ENCODE peak calls at places on chromosomes 11 and 22, in nine cellular contexts. One of them, this sample, is unnamed. For H3K36me3, the result is how much of the 10 kb centered on the place peaks cover.

GRCh38 chr11:128251140-128251539 is 336.2 kb downstream of the ETS1 start:
- DNase-seq in H1: no peak
- DNase-seq in GM23338: no peak
- DNase-seq in BE2C: no peak
- DNase-seq in neural progenitor cell: no peak
- DNase-seq in hepatocyte: no peak
- DNase-seq in left ventricle myocardium inferior: no peak
- DNase-seq in cardiac muscle cell: peak
- DNase-seq in PC-9: no peak
- DNase-seq in this sample: no peak

GRCh38 chr22:47847281-47847890 is 1084.9 kb downstream of the TBC1D22A start:
- DNase-seq in GM23338: no peak
- DNase-seq in neural progenitor cell: no peak
- DNase-seq in PC-9: no peak
- DNase-seq in BE2C: no peak
- DNase-seq in cardiac muscle cell: no peak
- DNase-seq in hepatocyte: no peak
- DNase-seq in left ventricle myocardium inferior: no peak
- DNase-seq in H1: no peak
- DNase-seq in this sample: no peak

GRCh38 chr11:32829680-32830412 is at the start of gene PRRG4:
- DNase-seq in H1: peak
- DNase-seq in cardiac muscle cell: peak
- DNase-seq in hepatocyte: peak
- DNase-seq in PC-9: peak
- DNase-seq in GM23338: peak
- DNase-seq in neural progenitor cell: peak
- DNase-seq in left ventricle myocardium inferior: peak
- DNase-seq in BE2C: peak
- DNase-seq in this sample: no peak

GRCh38 chr11:71505001-71505400 is 22.1 kb upstream of the KRTAP5-7 start:
- DNase-seq in GM23338: no peak
- DNase-seq in cardiac muscle cell: no peak
- DNase-seq in hepatocyte: no peak
- DNase-seq in BE2C: peak
- DNase-seq in left ventricle myocardium inferior: no peak
- DNase-seq in H1: no peak
- DNase-seq in neural progenitor cell: no peak
- DNase-seq in PC-9: peak
- DNase-seq in this sample: no peak

GRCh38 chr11:70650075-70650909 is 252.0 kb downstream of the CTTN start:
- DNase-seq in PC-9: peak
- DNase-seq in hepatocyte: peak
- DNase-seq in cardiac muscle cell: peak
- DNase-seq in BE2C: no peak
- DNase-seq in left ventricle myocardium inferior: peak
- DNase-seq in H1: peak
- DNase-seq in neural progenitor cell: peak
- DNase-seq in GM23338: peak
- DNase-seq in this sample: no peak

GRCh38 chr22:37569921-37570660 is 9.8 kb downstream of the LGALS2 start:
- DNase-seq in BE2C: no peak
- DNase-seq in PC-9: peak
- DNase-seq in cardiac muscle cell: no peak
- DNase-seq in H1: no peak
- DNase-seq in hepatocyte: peak
- DNase-seq in GM23338: peak
- DNase-seq in neural progenitor cell: no peak
- DNase-seq in left ventricle myocardium inferior: no peak
- DNase-seq in this sample: no peak

GRCh38 chr11:1640076-1640946 is 10.7 kb downstream of the KRTAP5-5 start:
- DNase-seq in neural progenitor cell: peak
- DNase-seq in cardiac muscle cell: peak
- DNase-seq in hepatocyte: peak
- DNase-seq in left ventricle myocardium inferior: no peak
- DNase-seq in H1: peak
- DNase-seq in GM23338: peak
- DNase-seq in BE2C: peak
- DNase-seq in PC-9: no peak
- DNase-seq in this sample: no peak

GRCh38 chr11:61446211-61446651 is 16.3 kb downstream of the SDHAF2 start:
- DNase-seq in BE2C: peak
- DNase-seq in GM23338: peak
- DNase-seq in left ventricle myocardium inferior: peak
- DNase-seq in PC-9: peak
- DNase-seq in hepatocyte: peak
- DNase-seq in cardiac muscle cell: peak
- DNase-seq in H1: peak
- DNase-seq in neural progenitor cell: peak
- DNase-seq in this sample: peak

GRCh38 chr11:45323598-45324249 is 37.6 kb upstream of the SYT13 start:
- DNase-seq in GM23338: no peak
- DNase-seq in neural progenitor cell: no peak
- DNase-seq in BE2C: no peak
- DNase-seq in hepatocyte: no peak
- DNase-seq in PC-9: no peak
- DNase-seq in left ventricle myocardium inferior: no peak
- DNase-seq in cardiac muscle cell: no peak
- DNase-seq in H1: peak
- DNase-seq in this sample: no peak
- TF ChIP-seq CTCF in GM23338: no peak
- TF ChIP-seq CTCF in neural progenitor cell: no peak
- TF ChIP-seq CTCF in BE2C: no peak
- TF ChIP-seq CTCF in hepatocyte: no peak
- TF ChIP-seq CTCF in PC-9: no peak
- TF ChIP-seq CTCF in left ventricle myocardium inferior: no peak
- TF ChIP-seq CTCF in cardiac muscle cell: no peak
- TF ChIP-seq CTCF in H1: no peak
- TF ChIP-seq CTCF in this sample: no peak

DNA sequence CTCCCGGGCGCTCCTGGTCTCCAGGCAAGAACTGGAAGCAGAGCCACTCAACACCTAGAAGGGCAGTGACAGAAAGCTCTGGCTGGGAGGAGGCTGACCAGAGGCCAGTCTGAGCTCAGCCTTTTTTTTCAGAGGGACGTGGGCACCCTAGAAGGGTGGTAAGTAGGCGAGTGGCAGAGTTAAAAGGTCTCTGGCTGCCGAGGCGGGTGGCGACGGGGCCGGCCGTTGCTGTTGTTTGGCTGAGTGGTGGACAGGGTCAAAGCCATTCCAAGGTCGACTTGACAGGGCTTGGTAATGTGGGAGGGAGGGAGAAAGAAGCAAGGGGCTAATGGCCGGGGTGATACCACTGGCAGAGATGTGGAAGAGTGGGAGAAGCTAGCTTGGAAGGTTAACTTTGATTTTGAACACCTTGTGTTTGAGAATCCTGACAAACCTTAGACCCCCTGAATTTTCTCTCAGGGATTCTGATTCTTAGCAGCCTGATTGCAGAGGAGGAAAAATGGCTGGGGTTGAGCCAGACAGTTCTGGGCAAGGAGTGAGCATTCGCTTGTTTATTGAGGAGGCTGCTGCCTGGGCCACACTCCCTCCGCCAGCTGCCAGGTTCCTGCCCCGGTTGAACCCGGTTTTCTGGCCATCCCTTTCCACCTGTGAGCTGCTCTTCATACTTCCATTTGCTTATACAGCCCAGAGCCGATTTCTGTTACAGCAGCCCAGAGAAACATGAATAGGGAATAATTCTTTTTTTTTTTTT is 866 bp upstream of the SYCE3 start:
- DNase-seq in hepatocyte: no peak
- DNase-seq in BE2C: no peak
- DNase-seq in left ventricle myocardium inferior: no peak
- DNase-seq in H1: no peak
- DNase-seq in GM23338: peak
- DNase-seq in neural progenitor cell: no peak
- DNase-seq in cardiac muscle cell: no peak
- DNase-seq in PC-9: no peak
- DNase-seq in this sample: no peak
- H3K36me3 ChIP-seq in hepatocyte: under half
- H3K36me3 ChIP-seq in BE2C: under half
- H3K36me3 ChIP-seq in left ventricle myocardium inferior: under half
- H3K36me3 ChIP-seq in H1: under half
- H3K36me3 ChIP-seq in GM23338: under half
- H3K36me3 ChIP-seq in neural progenitor cell: under half
- H3K36me3 ChIP-seq in cardiac muscle cell: under half
- H3K36me3 ChIP-seq in PC-9: under half
- H3K36me3 ChIP-seq in this sample: under half

GRCh38 chr11:122360875-122361274 is 244.9 kb upstream of the BLID start:
- DNase-seq in PC-9: no peak
- DNase-seq in GM23338: no peak
- DNase-seq in BE2C: no peak
- DNase-seq in H1: no peak
- DNase-seq in left ventricle myocardium inferior: no peak
- DNase-seq in cardiac muscle cell: no peak
- DNase-seq in neural progenitor cell: no peak
- DNase-seq in hepatocyte: no peak
- DNase-seq in this sample: no peak
- TF ChIP-seq CTCF in PC-9: peak
- TF ChIP-seq CTCF in GM23338: peak
- TF ChIP-seq CTCF in BE2C: no peak
- TF ChIP-seq CTCF in H1: no peak
- TF ChIP-seq CTCF in left ventricle myocardium inferior: no peak
- TF ChIP-seq CTCF in cardiac muscle cell: no peak
- TF ChIP-seq CTCF in neural progenitor cell: no peak
- TF ChIP-seq CTCF in hepatocyte: no peak
- TF ChIP-seq CTCF in this sample: no peak

GRCh38 chr22:17871726-17872458 is 97.6 kb upstream of the BID start:
- DNase-seq in cardiac muscle cell: no peak
- DNase-seq in neural progenitor cell: no peak
- DNase-seq in H1: no peak
- DNase-seq in BE2C: no peak
- DNase-seq in PC-9: no peak
- DNase-seq in left ventricle myocardium inferior: peak
- DNase-seq in GM23338: no peak
- DNase-seq in hepatocyte: no peak
- DNase-seq in this sample: no peak

GRCh38 chr22:17873116-17873515 is 98.8 kb upstream of the BID start:
- DNase-seq in PC-9: no peak
- DNase-seq in BE2C: no peak
- DNase-seq in neural progenitor cell: no peak
- DNase-seq in hepatocyte: no peak
- DNase-seq in cardiac muscle cell: no peak
- DNase-seq in H1: no peak
- DNase-seq in GM23338: no peak
- DNase-seq in left ventricle myocardium inferior: no peak
- DNase-seq in this sample: no peak

GRCh38 chr22:17873804-17874203 is 99.5 kb upstream of the BID start:
- DNase-seq in H1: no peak
- DNase-seq in GM23338: no peak
- DNase-seq in neural progenitor cell: no peak
- DNase-seq in cardiac muscle cell: no peak
- DNase-seq in PC-9: no peak
- DNase-seq in left ventricle myocardium inferior: no peak
- DNase-seq in BE2C: no peak
- DNase-seq in hepatocyte: no peak
- DNase-seq in this sample: no peak

GRCh38 chr22:17874231-17874630 is 100.0 kb upstream of the BID start:
- DNase-seq in neural progenitor cell: no peak
- DNase-seq in hepatocyte: no peak
- DNase-seq in BE2C: peak
- DNase-seq in left ventricle myocardium inferior: no peak
- DNase-seq in PC-9: no peak
- DNase-seq in GM23338: no peak
- DNase-seq in cardiac muscle cell: no peak
- DNase-seq in H1: no peak
- DNase-seq in this sample: no peak

GRCh38 chr22:17872491-17872890 is 98.2 kb upstream of the BID start:
- DNase-seq in PC-9: peak
- DNase-seq in GM23338: no peak
- DNase-seq in hepatocyte: no peak
- DNase-seq in left ventricle myocardium inferior: no peak
- DNase-seq in cardiac muscle cell: no peak
- DNase-seq in neural progenitor cell: no peak
- DNase-seq in H1: no peak
- DNase-seq in BE2C: no peak
- DNase-seq in this sample: no peak
- H3K36me3 ChIP-seq in PC-9: under half
- H3K36me3 ChIP-seq in GM23338: under half
- H3K36me3 ChIP-seq in hepatocyte: under half
- H3K36me3 ChIP-seq in left ventricle myocardium inferior: half or more
- H3K36me3 ChIP-seq in cardiac muscle cell: under half
- H3K36me3 ChIP-seq in neural progenitor cell: under half
- H3K36me3 ChIP-seq in H1: under half
- H3K36me3 ChIP-seq in BE2C: under half
- H3K36me3 ChIP-seq in this sample: under half

GRCh38 chr22:30422481-30423295 is 2.9 kb upstream of the MTFP1 start:
- DNase-seq in H1: peak
- DNase-seq in neural progenitor cell: peak
- DNase-seq in BE2C: peak
- DNase-seq in PC-9: peak
- DNase-seq in hepatocyte: peak
- DNase-seq in cardiac muscle cell: peak
- DNase-seq in GM23338: peak
- DNase-seq in left ventricle myocardium inferior: peak
- DNase-seq in this sample: peak
- TF ChIP-seq CTCF in H1: no peak
- TF ChIP-seq CTCF in neural progenitor cell: no peak
- TF ChIP-seq CTCF in BE2C: no peak
- TF ChIP-seq CTCF in PC-9: no peak
- TF ChIP-seq CTCF in hepatocyte: no peak
- TF ChIP-seq CTCF in cardiac muscle cell: no peak
- TF ChIP-seq CTCF in GM23338: no peak
- TF ChIP-seq CTCF in left ventricle myocardium inferior: no peak
- TF ChIP-seq CTCF in this sample: no peak

This sample was measured in BJ.